ENCODE peak calls at places on chromosomes 4 and X, in six cellular contexts. C is SK-N-SH, Q is GM12878, E is HepG2, A is K562, Z is H1. J is an unnamed sample. For H4K20me1, the result is how much of the 10 kb centered on the place peaks cover.

GRCh38 chr4:124481123-124481522 is 231.4 kb downstream of the ANKRD50 start:
- DNase-seq in C (no peak), Z (no peak), E (no peak), A (no peak), Q (no peak), J (no peak)

GRCh38 chrX:102155806-102156179 is at the start of gene BEX5:
- DNase-seq in Q (no peak), A (peak), C (peak), Z (no peak), E (no peak), J (no peak)

GRCh38 chr4:52750819-52751348 is 341 bp downstream of the ERVMER34-1 start:
- DNase-seq in C (no peak), Q (no peak), E (no peak), A (no peak), Z (peak), J (peak)

GRCh38 chr4:39706334-39706733 is 8.4 kb downstream of the UBE2K start:
- DNase-seq in Z (peak), E (peak), A (no peak), C (no peak), Q (no peak), J (peak)

GRCh38 chr4:4766570-4766969 is 92.9 kb upstream of the MSX1 start:
- DNase-seq in C (no peak), A (no peak), Z (no peak), Q (no peak), E (no peak), J (no peak)

GRCh38 chrX:23901065-23901464 is 6.7 kb downstream of the APOO start:
- DNase-seq in A (no peak), E (peak), Q (no peak), C (no peak), Z (no peak), J (peak)

GRCh38 chr4:133550436-133550835 is 401.3 kb downstream of the PCDH10 start:
- DNase-seq in Q (no peak), A (no peak), E (no peak), C (no peak), Z (no peak), J (no peak)

GRCh38 chrX:94831364-94831763 is 1157.4 kb downstream of the FAM133A start:
- DNase-seq in A (no peak), C (peak), Z (no peak), E (no peak), Q (no peak), J (no peak)

GRCh38 chr4:102647117-102647516 is 113.7 kb downstream of the MANBA start:
- DNase-seq in C (no peak), A (no peak), Z (no peak), E (no peak), Q (no peak), J (no peak)

GRCh38 chr4:128846063-128846462 is 36.6 kb downstream of the JADE1 start:
- DNase-seq in Z (no peak), Q (no peak), E (no peak), A (no peak), C (no peak), J (no peak)

GRCh38 chr4:128847074-128847724 is 37.7 kb downstream of the JADE1 start:
- DNase-seq in A (no peak), E (no peak), Q (no peak), Z (no peak), C (no peak), J (no peak)

GRCh38 chr4:128844931-128845330 is 35.4 kb downstream of the JADE1 start:
- DNase-seq in Q (no peak), E (peak), A (no peak), Z (no peak), C (no peak), J (no peak)

GRCh38 chr4:128850252-128850651 is 40.8 kb downstream of the JADE1 start:
- DNase-seq in A (no peak), Z (no peak), Q (no peak), C (no peak), E (no peak), J (no peak)

DNA sequence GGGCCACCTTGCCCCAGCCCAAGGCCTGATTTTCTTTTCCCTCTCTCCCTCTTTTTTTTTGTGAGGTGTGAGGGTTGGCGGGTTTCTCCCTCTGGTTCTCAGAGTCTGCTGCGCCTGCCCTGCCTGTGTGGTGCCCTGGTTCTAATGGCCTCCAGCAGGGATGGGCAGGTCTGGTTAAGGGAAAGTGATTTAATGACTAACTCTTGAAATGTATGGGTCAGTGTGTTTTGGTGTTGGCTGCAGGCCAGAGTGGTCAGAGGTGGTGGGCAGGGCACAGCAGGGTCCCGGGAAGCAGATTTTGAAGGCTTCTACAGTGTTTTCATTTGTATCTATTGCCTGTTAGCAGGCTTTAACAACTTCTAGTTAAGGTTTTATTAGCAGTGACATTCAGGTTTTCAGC is 39.0 kb downstream of the JADE1 start:
- DNase-seq in C (no peak), Q (no peak), A (no peak), E (no peak), Z (no peak), J (no peak)
- H4K20me1 ChIP-seq in C (under half), Q (under half), A (under half), E (under half), Z (under half), J (under half)

GRCh38 chr4:174450452-174450851 is 71.8 kb downstream of the HPGD start:
- DNase-seq in Q (no peak), A (no peak), C (no peak), E (no peak), Z (no peak), J (no peak)
- TF ChIP-seq SIN3A in Q (no peak), A (no peak), C (no peak), E (no peak), Z (no peak), J (no peak)

GRCh38 chr4:1715002-1715761 is 3.1 kb upstream of the SLBP start:
- DNase-seq in A (no peak), E (no peak), C (no peak), Q (no peak), Z (no peak), J (no peak)
- H4K20me1 ChIP-seq in A (under half), E (under half), C (under half), Q (under half), Z (under half), J (under half)

GRCh38 chrX:18887821-18888205 is 96.1 kb downstream of the PHKA2 start:
- DNase-seq in A (no peak), C (no peak), E (no peak), Z (no peak), Q (no peak), J (no peak)
- TF ChIP-seq SIN3A in A (no peak), C (no peak), E (no peak), Z (no peak), Q (no peak), J (no peak)

DNA sequence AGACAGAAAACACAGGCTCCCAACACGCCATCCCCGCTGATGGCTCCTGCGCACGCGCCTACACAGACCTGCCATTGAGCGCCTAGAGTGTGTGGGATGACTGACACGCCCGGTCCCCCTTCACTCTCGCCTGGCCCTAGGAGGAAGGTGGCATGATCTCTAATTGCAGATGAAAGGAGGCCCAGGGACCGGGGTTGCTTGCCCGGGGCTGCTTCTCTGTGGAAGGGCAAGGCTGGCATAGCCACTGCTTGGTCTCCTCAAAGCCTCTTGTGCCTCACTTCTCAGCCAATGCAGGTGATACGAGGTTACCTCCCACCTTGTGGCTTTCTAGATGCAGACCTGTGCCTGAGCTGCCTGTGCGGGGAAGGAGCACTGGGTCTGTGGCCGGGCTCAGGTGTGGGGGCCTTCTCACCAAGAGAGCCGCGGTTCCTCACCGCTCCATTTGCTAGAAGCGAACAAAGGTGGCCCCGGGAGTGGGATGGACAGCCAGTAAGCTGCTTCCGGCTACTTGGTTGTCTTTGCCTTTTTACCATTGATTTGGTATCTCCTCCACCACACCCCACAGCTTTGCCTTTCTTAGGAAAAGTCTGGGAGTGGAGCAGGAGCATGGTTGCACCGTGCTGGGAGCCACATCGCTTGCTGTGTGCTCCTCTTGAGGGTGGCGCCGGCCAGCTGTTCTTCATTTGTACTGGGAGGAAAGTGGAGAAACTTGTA is 47.0 kb downstream of the TBC1D14 start:
- DNase-seq in E (no peak), Z (no peak), C (no peak), Q (no peak), A (no peak), J (no peak)
- H4K20me1 ChIP-seq in E (under half), Z (under half), C (under half), Q (under half), A (under half), J (under half)

GRCh38 chrX:132092439-132093065 is 35.3 kb downstream of the FRMD7 start:
- DNase-seq in Q (peak), A (peak), C (peak), Z (peak), E (peak), J (peak)
- TF ChIP-seq SIN3A in Q (no peak), A (no peak), C (no peak), Z (no peak), E (no peak), J (no peak)

J was measured in HCT116.